ENCODE peak calls at places on chromosomes 7 and 10, in ten cellular contexts. Z, J, G, Q, A, L, V, S, H and M are unnamed samples.

GRCh38 chr10:86366902-86367338 is 325 bp upstream of the GRID1 start:
- DNase-seq in A (no peak), S (peak), J (no peak), H (no peak), Q (no peak), Z (peak), V (peak), G (peak), L (no peak), M (no peak)

GRCh38 chr10:7686351-7687171 is 16.6 kb upstream of the ITIH2 start:
- DNase-seq in Z (no peak), Q (no peak), A (no peak), G (no peak), L (no peak), H (no peak), V (no peak), J (no peak), S (no peak), M (no peak)

GRCh38 chr7:48781783-48782182 is 142.6 kb upstream of the CDC14C start:
- DNase-seq in Q (no peak), G (no peak), H (no peak), A (no peak), S (no peak), L (no peak), V (no peak), J (peak), Z (no peak), M (peak)

GRCh38 chr7:158284121-158284520 is 303.5 kb downstream of the PTPRN2 start:
- DNase-seq in G (no peak), Q (no peak), S (no peak), A (no peak), J (no peak), Z (no peak), H (no peak), V (no peak), L (no peak), M (no peak)

GRCh38 chr10:6014241-6014761 is 37.0 kb upstream of the IL15RA start:
- DNase-seq in V (no peak), S (no peak), A (peak), H (no peak), J (peak), L (peak), G (peak), Z (peak), Q (peak), M (no peak)

GRCh38 chr7:55792048-55792447 is 70.5 kb downstream of the SEPTIN14 start:
- DNase-seq in S (no peak), J (no peak), H (no peak), G (no peak), L (no peak), V (no peak), Z (no peak), Q (no peak), A (no peak), M (no peak)

GRCh38 chr10:1213707-1214675 is 157.8 kb downstream of the WDR37 start:
- DNase-seq in L (no peak), G (no peak), Z (no peak), S (no peak), H (no peak), V (no peak), Q (no peak), J (no peak), A (no peak), M (no peak)

GRCh38 chr10:125269716-125270115 is 109.4 kb upstream of the CTBP2 start:
- DNase-seq in G (no peak), Q (no peak), S (no peak), A (no peak), Z (no peak), V (no peak), L (no peak), J (no peak), H (no peak), M (no peak)

GRCh38 chr10:109845308-109845707 is 78.0 kb downstream of the XPNPEP1 start:
- DNase-seq in L (no peak), V (no peak), Z (no peak), H (no peak), S (no peak), G (no peak), A (no peak), J (no peak), Q (no peak), M (no peak)

GRCh38 chr7:94295805-94296204 is 98.9 kb upstream of the COL1A2 start:
- DNase-seq in L (no peak), A (peak), J (no peak), S (no peak), G (no peak), V (no peak), Q (no peak), H (peak), Z (no peak), M (no peak)

GRCh38 chr7:127889677-127890076 is 141.6 kb downstream of the LRRC4 start:
- DNase-seq in Q (no peak), S (no peak), H (no peak), G (no peak), V (no peak), L (no peak), A (no peak), Z (no peak), J (no peak), M (no peak)

GRCh38 chr10:61606971-61607907 is 55.5 kb upstream of the CABCOCO1 start:
- DNase-seq in Z (no peak), J (peak), A (peak), V (no peak), G (no peak), Q (no peak), L (no peak), H (no peak), S (no peak), M (peak)

GRCh38 chr7:144622751-144623150 is 213.1 kb downstream of the TPK1 start:
- DNase-seq in L (no peak), Z (no peak), A (no peak), V (no peak), H (no peak), G (no peak), J (no peak), Q (no peak), S (no peak), M (no peak)

GRCh38 chr7:107322015-107322414 is 147.8 kb upstream of the GPR22 start:
- DNase-seq in J (no peak), V (no peak), Q (no peak), L (no peak), G (no peak), A (no peak), H (no peak), S (no peak), Z (no peak), M (no peak)

GRCh38 chr7:137999496-138000080 is 2.3 kb downstream of the CREB3L2 start:
- DNase-seq in L (no peak), S (no peak), H (no peak), G (no peak), A (no peak), Q (no peak), J (no peak), V (no peak), Z (no peak), M (no peak)

GRCh38 chr10:78319841-78320240 is 286.2 kb downstream of the RPS24 start:
- DNase-seq in S (no peak), G (no peak), A (no peak), J (no peak), L (no peak), Z (no peak), Q (no peak), H (no peak), V (no peak), M (no peak)

GRCh38 chr10:43197834-43198681 is 59.8 kb downstream of the CSGALNACT2 start:
- DNase-seq in L (no peak), Q (no peak), J (peak), Z (no peak), S (peak), V (peak), G (peak), A (no peak), H (no peak), M (peak)

GRCh38 chr7:55059006-55059405 is 40.2 kb downstream of the EGFR start:
- DNase-seq in J (no peak), Q (no peak), Z (no peak), H (no peak), G (no peak), A (no peak), V (no peak), L (no peak), S (no peak), M (no peak)

GRCh38 chr7:21041252-21041651 is 254.6 kb upstream of the SP8 start:
- DNase-seq in Z (no peak), S (no peak), Q (no peak), G (no peak), H (no peak), V (no peak), J (no peak), L (no peak), A (no peak), M (no peak)
- H3K4me3 ChIP-seq in Z (no peak), S (no peak), Q (no peak), G (no peak), H (no peak), V (no peak), J (no peak), L (no peak), A (no peak), M (no peak)

GRCh38 chr10:70671619-70672164 is 614 bp upstream of the ADAMTS14 start:
- DNase-seq in Q (no peak), V (no peak), G (no peak), L (no peak), H (no peak), A (no peak), J (no peak), Z (no peak), S (no peak), M (no peak)
- H3K4me3 ChIP-seq in Q (no peak), V (no peak), G (peak), L (peak), H (peak), A (peak), J (peak), Z (peak), S (no peak), M (peak)

GRCh38 chr10:71908998-71909397 is 55.2 kb upstream of the CHST3 start:
- DNase-seq in A (no peak), L (no peak), S (no peak), V (no peak), G (no peak), J (no peak), Q (no peak), Z (peak), H (no peak), M (no peak)
- H3K4me3 ChIP-seq in A (no peak), L (no peak), S (no peak), V (no peak), G (no peak), J (no peak), Q (no peak), Z (no peak), H (no peak), M (no peak)

GRCh38 chr7:122305475-122306319 is 1.1 kb upstream of the FEZF1 start:
- DNase-seq in A (no peak), H (no peak), J (no peak), G (peak), S (peak), Z (peak), L (no peak), Q (no peak), V (no peak), M (no peak)
- H3K4me3 ChIP-seq in A (no peak), H (no peak), J (no peak), G (peak), S (no peak), Z (peak), L (peak), Q (no peak), V (no peak), M (no peak)

DNA sequence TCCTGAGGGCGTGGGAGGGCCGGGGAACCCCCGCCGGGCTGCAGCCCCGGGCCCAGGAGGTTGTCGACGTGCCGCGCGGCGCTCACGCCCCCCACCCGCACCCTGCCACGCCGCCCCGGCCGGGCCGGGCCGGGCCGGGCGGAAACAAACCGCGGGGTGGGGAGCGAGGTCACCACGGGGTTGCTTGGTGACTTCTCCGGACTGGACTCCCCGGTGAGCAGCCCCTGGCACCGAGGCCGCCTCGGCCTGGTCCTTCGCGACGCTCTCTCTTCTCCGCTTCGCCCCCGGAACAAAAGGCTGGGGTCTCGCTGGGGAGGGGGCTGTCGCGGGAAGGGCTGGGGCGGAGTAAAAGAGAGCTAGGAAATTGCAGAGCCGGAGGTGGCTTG is 478 bp downstream of the WIPF3 start:
- DNase-seq in V (no peak), J (no peak), S (no peak), H (no peak), L (peak), A (no peak), Q (no peak), G (no peak), Z (no peak), M (no peak)
- H3K4me3 ChIP-seq in V (peak), J (no peak), S (peak), H (peak), L (peak), A (no peak), Q (no peak), G (peak), Z (peak), M (no peak)

GRCh38 chr7:140673063-140673769 is 471 bp downstream of the ADCK2 start:
- DNase-seq in A (no peak), Q (peak), V (peak), L (peak), H (no peak), J (peak), Z (peak), S (peak), G (peak), M (no peak)

GRCh38 chr7:140675726-140676125 is 3.0 kb downstream of the ADCK2 start:
- DNase-seq in J (no peak), Q (no peak), V (no peak), L (no peak), H (no peak), S (no peak), A (no peak), Z (no peak), G (no peak), M (no peak)

GRCh38 chr7:140674899-140675701 is 2.4 kb downstream of the ADCK2 start:
- DNase-seq in G (peak), S (no peak), H (no peak), Q (no peak), L (peak), A (peak), Z (peak), J (peak), V (peak), M (no peak)

GRCh38 chr7:140673770-140674155 is 1.0 kb downstream of the ADCK2 start:
- DNase-seq in A (no peak), S (no peak), J (no peak), Q (no peak), V (no peak), H (no peak), Z (no peak), L (no peak), G (no peak), M (no peak)

DNA sequence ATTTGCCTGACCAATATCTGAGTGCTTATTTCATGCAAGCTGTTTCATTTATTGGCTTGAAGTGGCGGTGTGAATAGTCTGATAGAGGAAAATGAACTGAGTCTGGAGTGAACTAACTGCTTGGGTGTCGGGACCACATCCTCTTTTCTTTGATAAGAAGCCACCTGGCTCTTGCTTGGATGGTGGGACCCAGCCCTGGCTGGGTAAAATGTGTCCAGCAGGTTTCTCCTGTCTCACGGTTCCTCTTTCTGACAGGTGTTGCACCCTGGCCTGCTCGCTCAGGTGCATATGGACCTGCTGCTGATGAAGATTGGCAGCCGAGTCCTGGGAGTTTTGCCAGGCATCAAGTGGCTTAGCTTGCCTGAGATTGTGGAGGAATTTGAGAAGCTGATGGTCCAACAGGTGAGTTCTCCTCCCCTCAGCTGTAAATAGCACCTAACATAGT is 1.6 kb downstream of the ADCK2 start:
- DNase-seq in H (no peak), J (peak), Z (peak), S (no peak), G (no peak), Q (no peak), L (peak), A (no peak), V (peak), M (no peak)
- H3K4me3 ChIP-seq in H (no peak), J (no peak), Z (peak), S (no peak), G (no peak), Q (no peak), L (peak), A (no peak), V (no peak), M (no peak)